ENCODE peak calls at places on chromosomes 3 and 15, in four cellular contexts. W is kidney, R is cardiac fibroblast, B is esophagus squamous epithelium. A is an unnamed sample.

GRCh38 chr3:111979689-111980025 is 831 bp downstream of the ABHD10 start:
- DNase-seq in R (no peak), W (no peak), B (no peak), A (no peak)

GRCh38 chr3:133928903-133929607 is 33.4 kb upstream of the RAB6B start:
- DNase-seq in B (no peak), W (no peak), R (no peak), A (no peak)

GRCh38 chr3:128969993-128970740 is 23.7 kb downstream of the CFAP92 start:
- DNase-seq in W (no peak), R (peak; percentile 65), B (no peak), A (peak; percentile 65)

GRCh38 chr3:187741403-187742350 is 3.6 kb downstream of the BCL6 start:
- DNase-seq in R (peak; percentile 89), B (no peak), W (peak; percentile 88), A (peak; percentile 88)

GRCh38 chr3:169660709-169661566 is 2.6 kb downstream of the MECOM start:
- DNase-seq in R (peak; percentile 73), W (no peak), B (no peak), A (peak; percentile 85)

GRCh38 chr3:12768579-12769527 is 9.8 kb upstream of the TMEM40 start:
- DNase-seq in W (no peak), B (no peak), R (no peak), A (no peak)

GRCh38 chr3:14145236-14145635 is 20.4 kb downstream of the TMEM43 start:
- DNase-seq in B (no peak), R (peak; percentile 60), W (no peak), A (peak; percentile 35)

GRCh38 chr3:14716593-14716992 is 41.7 kb downstream of the C3orf20 start:
- DNase-seq in W (no peak), B (no peak), R (no peak), A (peak; percentile 35)

GRCh38 chr15:99361541-99362185 is 110.4 kb downstream of the LRRC28 start:
- DNase-seq in W (no peak), R (peak; percentile 19), B (no peak), A (peak; percentile 38)

GRCh38 chr3:129615751-129616281 is 9.3 kb upstream of the PLXND1 start:
- DNase-seq in W (peak; percentile 76), R (no peak), B (no peak), A (no peak)

GRCh38 chr3:63089007-63089406 is 189.1 kb upstream of the SYNPR start:
- DNase-seq in W (no peak), R (no peak), B (no peak), A (no peak)

GRCh38 chr3:150147776-150148175 is 177.1 kb upstream of the PFN2 start:
- DNase-seq in W (no peak), R (peak; percentile 49), B (no peak), A (peak; percentile 49)

GRCh38 chr15:83656943-83657528 is 3.1 kb downstream of the ADAMTSL3 start:
- DNase-seq in R (no peak), W (no peak), B (no peak), A (no peak)

GRCh38 chr3:70110066-70110465 is 110.5 kb downstream of the SAMMSON start:
- DNase-seq in W (no peak), R (no peak), B (no peak), A (no peak)

GRCh38 chr3:133152056-133152455 is 113.9 kb downstream of the TMEM108 start:
- DNase-seq in B (no peak), R (no peak), W (no peak), A (no peak)

GRCh38 chr3:11157406-11157805 is 3.1 kb downstream of the HRH1 start:
- DNase-seq in B (no peak), W (no peak), R (no peak), A (no peak)

GRCh38 chr3:11156026-11156410 is 1.7 kb downstream of the HRH1 start:
- DNase-seq in R (no peak), W (no peak), B (no peak), A (no peak)

GRCh38 chr3:11154953-11155325 is 646 bp downstream of the HRH1 start:
- DNase-seq in B (no peak), W (no peak), R (peak; percentile 40), A (peak; percentile 41)

GRCh38 chr3:11155341-11156025 is 1.2 kb downstream of the HRH1 start:
- DNase-seq in W (peak; percentile 81), B (no peak), R (peak; percentile 89), A (peak; percentile 86)

GRCh38 chr3:11154036-11154952 is at the start of gene HRH1:
- DNase-seq in R (peak; percentile 37), B (no peak), W (no peak), A (peak; percentile 33)
- H3K4me3 ChIP-seq in R (peak within 1 kb of the TSS; percentile 80), B (peak within 1 kb of the TSS; percentile 61), W (peak within 1 kb of the TSS; percentile 52), A (peak within 1 kb of the TSS; percentile 89)

DNA sequence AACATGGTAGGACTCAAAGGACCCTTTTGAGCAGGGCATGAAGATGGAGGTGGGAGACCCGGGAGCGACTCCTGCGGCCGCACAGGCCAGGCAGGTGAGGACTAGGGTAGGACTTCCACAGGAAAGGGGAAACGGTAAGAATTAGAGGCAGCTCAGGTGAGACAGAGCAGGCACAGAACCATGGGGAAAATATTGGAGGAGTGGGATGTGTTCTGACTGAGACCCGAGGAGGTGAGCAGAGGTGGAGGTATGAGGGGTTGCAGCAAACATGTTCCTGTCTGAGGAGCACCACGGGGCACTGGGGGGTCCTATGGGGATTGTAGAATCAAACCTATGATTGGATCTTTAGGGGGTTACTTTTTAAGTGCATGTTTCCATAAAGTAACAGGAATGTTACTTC is 1.4 kb upstream of the ISG20 start:
- DNase-seq in R (no peak), B (no peak), W (no peak), A (no peak)
- TF ChIP-seq CTCF in R (no peak), B (no peak), W (no peak), A (no peak)

DNA sequence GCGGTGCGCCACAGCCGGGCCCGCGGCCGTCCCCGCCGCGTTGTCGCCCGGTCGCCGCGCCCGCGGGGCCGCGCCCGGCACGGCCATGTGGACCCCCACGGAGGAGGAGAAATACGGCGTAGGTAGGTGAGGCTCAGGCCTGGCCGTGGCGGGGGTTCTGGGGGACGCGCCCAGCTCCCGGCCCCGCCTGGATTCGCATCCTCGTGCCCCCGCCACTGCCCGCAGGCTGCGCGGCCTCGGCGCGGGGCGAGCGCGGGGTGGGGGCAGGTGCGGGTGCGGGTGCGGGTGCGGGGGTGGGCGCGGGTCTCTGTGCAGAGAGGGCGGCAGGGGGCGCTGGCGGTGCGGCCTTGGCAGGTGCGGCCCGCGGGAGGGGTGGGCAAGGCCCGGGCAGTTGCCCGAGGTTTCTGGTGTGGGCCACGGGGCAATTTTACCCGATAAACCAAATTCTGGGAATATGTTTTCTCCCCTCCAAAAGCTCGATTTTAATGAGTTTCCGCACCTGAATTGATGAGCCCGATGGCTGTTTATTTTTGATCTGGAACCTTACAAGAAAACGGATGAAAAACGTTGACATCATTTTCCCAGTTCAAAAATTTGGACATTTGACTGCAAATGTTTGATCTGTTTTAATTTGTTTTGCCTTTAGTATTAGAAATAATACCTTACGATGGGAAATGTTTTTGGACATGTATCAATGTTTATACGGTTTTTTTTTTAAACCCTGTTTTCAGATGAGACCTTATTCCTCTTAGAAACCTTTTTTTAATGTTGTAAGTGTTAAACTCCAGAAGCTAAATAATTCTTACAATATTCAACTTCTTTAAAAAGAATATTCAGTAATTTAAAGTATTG is 678 bp downstream of the DOCK3 start:
- DNase-seq in R (no peak), W (peak; percentile 78), B (no peak), A (no peak)
- H3K4me3 ChIP-seq in R (peak overlapping the region; percentile 9), W (no peak overlapping the region), B (peak overlapping the region; percentile 59), A (peak overlapping the region; percentile 55)

DNA sequence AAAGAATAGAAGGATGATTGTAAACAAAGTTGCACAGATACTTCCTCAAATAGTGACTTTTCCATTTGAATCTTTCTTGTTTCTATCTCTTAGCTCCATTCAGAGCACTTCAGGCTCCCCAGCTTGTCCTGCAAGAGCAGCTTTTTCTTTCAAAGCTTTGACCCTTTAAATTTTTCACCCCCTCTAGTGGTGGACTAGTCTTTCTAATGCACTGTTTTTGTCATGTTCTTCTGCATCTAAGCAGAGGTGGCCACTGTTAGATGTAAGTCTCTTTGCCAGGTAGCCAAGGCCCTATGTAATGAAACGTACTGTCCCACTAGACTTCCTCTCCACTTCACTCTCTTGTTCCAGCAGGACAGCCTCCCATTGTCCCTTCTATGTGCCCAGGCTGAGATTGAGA is 74.0 kb upstream of the MANF start:
- DNase-seq in R (peak; percentile 53), B (no peak), W (no peak), A (peak; percentile 53)
- TF ChIP-seq CTCF in R (peak; percentile 47), B (no peak), W (no peak), A (peak; percentile 59)

A was measured in fibroblast of the aortic adventitia.